ENCODE peak calls at places on chromosomes 13 and 19, in five cellular contexts. X is GM12864, C is cardiac fibroblast, H is stomach, J is neural crest cell. B is an unnamed sample.

GRCh38 chr13:97434417-97435296 is 688 bp downstream of the RAP2A start:
- DNase-seq in X (no peak), C (peak), H (peak), J (peak), B (peak)

GRCh38 chr13:101626925-101627555 is 174.6 kb downstream of the ITGBL1 start:
- DNase-seq in X (peak), C (no peak), H (no peak), J (no peak), B (no peak)

GRCh38 chr19:7705387-7706187 is 3.7 kb upstream of the FCER2 start:
- DNase-seq in X (peak), C (no peak), H (peak), J (no peak), B (no peak)

GRCh38 chr13:113845723-113846638 is 17.9 kb downstream of the GAS6 start:
- DNase-seq in X (no peak), C (no peak), H (no peak), J (no peak), B (no peak)

GRCh38 chr13:99979453-99980200 is 2.0 kb upstream of the ZIC2 start:
- DNase-seq in X (no peak), C (no peak), H (peak), J (no peak), B (peak)

GRCh38 chr19:18294467-18294864 is 13.0 kb upstream of the JUND start:
- DNase-seq in X (no peak), C (no peak), H (peak), J (no peak), B (no peak)

GRCh38 chr13:106291006-106291405 is 244.5 kb downstream of the EFNB2 start:
- DNase-seq in X (no peak), C (peak), H (no peak), J (no peak), B (no peak)

GRCh38 chr19:4066176-4066606 is 508 bp downstream of the ZBTB7A start:
- DNase-seq in X (no peak), C (no peak), H (no peak), J (no peak), B (no peak)

GRCh38 chr19:41928754-41929535 is 696 bp upstream of the ERFL start:
- DNase-seq in X (no peak), C (no peak), H (no peak), J (no peak), B (no peak)

GRCh38 chr13:45728759-45729158 is 26.6 kb downstream of the CBY2 start:
- DNase-seq in X (peak), C (no peak), H (no peak), J (no peak), B (peak)
- TF ChIP-seq CTCF in X (peak), C (peak), H (no peak), J (peak), B (peak)

DNA sequence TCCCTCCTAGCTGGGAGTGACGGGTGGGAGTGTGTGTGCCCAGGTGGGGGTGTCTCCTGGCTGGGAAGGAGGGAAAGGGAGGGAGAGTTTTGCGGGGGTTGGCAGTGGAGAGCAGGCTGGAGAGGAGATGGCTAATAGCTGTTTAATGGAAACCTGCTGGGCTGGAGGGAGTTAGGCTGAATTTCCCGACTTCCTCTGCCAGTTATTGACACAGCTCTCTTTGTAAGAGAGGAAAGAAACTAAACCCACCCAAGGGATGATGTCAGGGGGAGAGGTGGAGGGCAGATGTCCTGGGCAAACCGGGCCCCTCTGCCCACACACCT is 10.2 kb upstream of the ILF3 start:
- DNase-seq in X (no peak), C (no peak), H (no peak), J (no peak), B (no peak)
- TF ChIP-seq CTCF in X (no peak), C (no peak), H (no peak), J (no peak), B (no peak)

GRCh38 chr13:59780058-59780457 is 383.7 kb downstream of the DIAPH3 start:
- DNase-seq in X (no peak), C (no peak), H (no peak), J (no peak), B (no peak)
- TF ChIP-seq CTCF in X (no peak), C (no peak), H (no peak), J (no peak), B (no peak)

GRCh38 chr19:56538254-56538760 is 441 bp upstream of the ZFP28 start:
- DNase-seq in X (no peak), C (peak), H (peak), J (peak), B (peak)
- TF ChIP-seq CTCF in X (no peak), C (no peak), H (no peak), J (no peak), B (no peak)

DNA sequence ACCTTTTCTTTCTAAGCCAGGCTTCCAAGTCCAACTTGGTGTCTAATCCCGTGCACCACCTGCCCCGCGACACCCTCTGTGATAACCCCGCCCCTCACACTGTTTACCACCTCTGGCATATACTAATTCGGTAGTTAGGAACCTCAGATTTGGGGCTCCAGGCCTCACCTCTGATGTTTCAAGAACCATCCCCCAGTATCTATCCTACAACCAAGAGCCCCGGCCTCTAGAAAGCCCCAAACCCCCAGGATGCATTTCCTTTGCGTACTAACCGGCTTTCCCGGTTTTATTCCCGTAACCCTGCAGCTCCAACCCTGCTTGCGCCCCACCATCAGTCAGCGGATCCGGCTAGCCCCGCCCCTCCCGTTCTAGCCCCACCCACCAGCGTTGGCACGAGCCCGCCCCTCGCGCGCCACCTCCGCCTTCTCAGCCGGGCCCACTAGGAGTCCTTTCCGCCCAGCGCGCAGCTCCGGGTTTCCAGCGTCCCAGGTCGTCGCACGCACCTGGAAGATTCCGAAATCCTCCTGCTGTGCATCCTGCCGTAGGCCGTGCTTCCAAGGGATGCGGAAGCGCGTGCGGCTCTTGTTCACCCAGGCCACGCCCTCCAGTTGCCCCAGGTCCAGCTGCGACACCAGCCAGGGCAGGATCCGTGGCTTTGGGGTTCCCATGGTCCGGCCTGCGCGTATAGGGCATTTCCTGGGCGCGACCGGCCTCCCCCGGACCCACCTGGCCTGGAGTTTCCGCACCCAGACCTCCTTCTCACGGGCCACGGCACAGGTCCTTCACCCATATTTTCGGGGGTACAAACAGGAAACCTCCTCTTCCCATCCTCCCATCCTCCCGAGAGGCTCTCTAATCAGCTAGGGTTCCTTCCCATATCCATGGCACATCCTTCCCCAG is 1.2 kb downstream of the IRF3 start:
- DNase-seq in X (no peak), C (peak), H (peak), J (peak), B (peak)
- TF ChIP-seq CTCF in X (no peak), C (no peak), H (peak), J (no peak), B (no peak)

GRCh38 chr19:36378625-36379509 is at the start of gene ZFP14:
- DNase-seq in X (peak), C (peak), H (peak), J (peak), B (peak)
- TF ChIP-seq CTCF in X (peak), C (peak), H (no peak), J (no peak), B (peak)

GRCh38 chr19:35792312-35792711 is 16.9 kb downstream of the ARHGAP33 start:
- DNase-seq in X (no peak), C (no peak), H (no peak), J (no peak), B (no peak)
- TF ChIP-seq CTCF in X (no peak), C (no peak), H (no peak), J (no peak), B (no peak)

B was measured in cardiac muscle cell.